ENCODE peak calls at places on chromosomes 1 and 21, in six cellular contexts. P, E, I, R, U and J are unnamed samples.

GRCh38 chr1:109478806-109479205 is 4.9 kb upstream of the ATXN7L2 start:
- DNase-seq in P (no peak), E (no peak), I (peak; percentile 78), R (no peak), U (no peak), J (no peak)

GRCh38 chr1:201896951-201897391 is 8.3 kb downstream of the SHISA4 start:
- DNase-seq in P (peak; percentile 59), E (peak; percentile 69), I (peak; percentile 57), R (no peak), U (no peak), J (peak; percentile 32)

GRCh38 chr1:31027693-31028526 is 37.6 kb downstream of the PUM1 start:
- DNase-seq in P (peak; percentile 22), E (no peak), I (no peak), R (no peak), U (no peak), J (no peak)

GRCh38 chr1:202010042-202011015 is at the start of gene ELF3:
- DNase-seq in P (no peak), E (no peak), I (peak; percentile 90), R (no peak), U (peak; percentile 97), J (peak; percentile 97)

GRCh38 chr21:45145146-45145545 is 70.8 kb downstream of the ADARB1 start:
- DNase-seq in P (no peak), E (no peak), I (no peak), R (no peak), U (no peak), J (no peak)

GRCh38 chr1:159205225-159205624 is 550 bp downstream of the ACKR1 start:
- DNase-seq in P (no peak), E (no peak), I (no peak), R (no peak), U (no peak), J (no peak)

GRCh38 chr1:40939320-40940059 is 40.0 kb upstream of the CTPS1 start:
- DNase-seq in P (peak; percentile 91), E (peak; percentile 81), I (no peak), R (no peak), U (no peak), J (peak; percentile 27)

GRCh38 chr1:155008015-155008941 is 5.7 kb downstream of the ZBTB7B start:
- DNase-seq in P (no peak), E (no peak), I (no peak), R (no peak), U (no peak), J (no peak)

GRCh38 chr21:29172282-29172681 is 41.8 kb downstream of the MAP3K7CL start:
- DNase-seq in P (no peak), E (no peak), I (no peak), R (no peak), U (no peak), J (no peak)

GRCh38 chr1:91556556-91556955 is 55.9 kb downstream of the CDC7 start:
- DNase-seq in P (no peak), E (no peak), I (no peak), R (no peak), U (no peak), J (no peak)

GRCh38 chr1:6544831-6545230 is 9.5 kb downstream of the NOL9 start:
- DNase-seq in P (peak; percentile 68), E (peak; percentile 76), I (peak; percentile 50), R (no peak), U (no peak), J (no peak)

DNA sequence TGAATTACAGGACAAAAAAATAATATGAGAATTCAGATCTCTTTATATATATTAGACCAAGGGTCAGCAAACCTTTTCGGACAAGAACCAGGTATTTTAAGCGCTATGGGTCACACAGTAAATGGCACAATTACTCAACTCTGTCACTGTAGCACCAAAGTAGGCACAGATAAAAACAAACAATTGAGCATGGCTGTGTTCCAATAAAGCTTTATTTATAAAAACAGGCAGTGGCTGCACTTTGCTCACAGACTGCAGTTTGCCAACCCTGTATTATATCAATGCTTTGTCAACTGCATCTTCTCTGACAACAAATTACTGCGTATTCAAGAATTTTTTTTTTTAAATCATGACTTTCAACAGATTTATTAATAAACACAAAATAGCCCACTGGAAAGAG is 29.8 kb downstream of the EDEM3 start:
- DNase-seq in P (no peak), E (no peak), I (no peak), R (no peak), U (no peak), J (no peak)
- H3K4me3 ChIP-seq in P (no peak overlapping the region), E (no peak overlapping the region), I (no peak overlapping the region), R (no peak overlapping the region), U (no peak overlapping the region), J (no peak overlapping the region)

GRCh38 chr1:3910049-3910731 is 10.1 kb upstream of the C1orf174 start:
- DNase-seq in P (no peak), E (no peak), I (no peak), R (no peak), U (no peak), J (no peak)
- H3K4me3 ChIP-seq in P (no peak overlapping the region), E (no peak overlapping the region), I (no peak overlapping the region), R (no peak overlapping the region), U (no peak overlapping the region), J (no peak overlapping the region)

GRCh38 chr1:198624648-198624980 is 14.2 kb upstream of the PTPRC start:
- DNase-seq in P (no peak), E (no peak), I (no peak), R (no peak), U (no peak), J (no peak)

GRCh38 chr1:198620951-198621824 is 17.7 kb upstream of the PTPRC start:
- DNase-seq in P (no peak), E (no peak), I (no peak), R (no peak), U (peak; percentile 82), J (no peak)

GRCh38 chr1:198623920-198624647 is 14.8 kb upstream of the PTPRC start:
- DNase-seq in P (peak; percentile 80), E (peak; percentile 82), I (no peak), R (no peak), U (no peak), J (no peak)

GRCh38 chr1:198620198-198620597 is 18.6 kb upstream of the PTPRC start:
- DNase-seq in P (no peak), E (no peak), I (no peak), R (no peak), U (no peak), J (no peak)

DNA sequence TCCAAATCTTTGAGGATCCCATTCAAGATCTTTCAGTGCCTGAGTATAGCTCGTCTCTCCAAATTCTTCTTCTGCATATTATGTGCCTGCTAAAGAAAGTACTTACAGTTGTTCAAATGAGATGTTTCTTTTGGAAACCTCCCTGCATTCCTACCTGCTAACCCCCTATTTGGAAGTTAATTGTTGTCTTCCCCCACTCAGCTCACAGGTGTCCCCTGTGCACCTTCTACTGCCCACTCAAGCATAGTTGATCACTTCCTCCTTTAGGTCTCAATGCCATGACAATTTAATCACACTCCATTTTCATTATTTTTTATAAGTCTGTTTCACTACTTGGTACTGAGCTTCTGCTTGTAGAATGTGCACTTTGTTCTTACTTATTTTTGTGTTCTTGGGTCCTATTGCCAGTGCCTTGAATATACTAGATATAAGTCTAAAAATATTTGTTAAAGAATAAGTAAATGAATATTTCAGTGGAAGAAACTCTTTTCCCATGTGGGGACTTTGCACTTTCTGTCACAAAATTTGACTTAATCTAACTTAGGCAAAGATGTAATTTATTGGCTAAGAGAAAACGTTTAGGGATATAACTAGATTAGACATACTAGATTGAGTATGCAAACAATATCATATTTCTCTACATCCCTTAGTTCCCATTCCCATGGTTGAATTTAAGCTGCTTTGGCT is 16.2 kb upstream of the PTPRC start:
- DNase-seq in P (no peak), E (no peak), I (no peak), R (no peak), U (no peak), J (no peak)
- H3K4me3 ChIP-seq in P (no peak overlapping the region), E (no peak overlapping the region), I (no peak overlapping the region), R (no peak overlapping the region), U (no peak overlapping the region), J (no peak overlapping the region)

GRCh38 chr1:38287036-38287435 is 240.4 kb upstream of the POU3F1 start:
- DNase-seq in P (no peak), E (no peak), I (peak; percentile 11), R (no peak), U (no peak), J (no peak)

GRCh38 chr1:38287547-38287946 is 241.0 kb upstream of the POU3F1 start:
- DNase-seq in P (no peak), E (no peak), I (no peak), R (no peak), U (no peak), J (no peak)

GRCh38 chr1:38283736-38284470 is 237.3 kb upstream of the POU3F1 start:
- DNase-seq in P (no peak), E (no peak), I (no peak), R (no peak), U (no peak), J (no peak)

GRCh38 chr1:38285807-38286530 is 239.4 kb upstream of the POU3F1 start:
- DNase-seq in P (no peak), E (no peak), I (no peak), R (no peak), U (no peak), J (no peak)

GRCh38 chr1:38284953-38285352 is 238.4 kb upstream of the POU3F1 start:
- DNase-seq in P (no peak), E (no peak), I (no peak), R (no peak), U (no peak), J (no peak)
- H3K4me3 ChIP-seq in P (no peak overlapping the region), E (no peak overlapping the region), I (no peak overlapping the region), R (no peak overlapping the region), U (no peak overlapping the region), J (no peak overlapping the region)

DNA sequence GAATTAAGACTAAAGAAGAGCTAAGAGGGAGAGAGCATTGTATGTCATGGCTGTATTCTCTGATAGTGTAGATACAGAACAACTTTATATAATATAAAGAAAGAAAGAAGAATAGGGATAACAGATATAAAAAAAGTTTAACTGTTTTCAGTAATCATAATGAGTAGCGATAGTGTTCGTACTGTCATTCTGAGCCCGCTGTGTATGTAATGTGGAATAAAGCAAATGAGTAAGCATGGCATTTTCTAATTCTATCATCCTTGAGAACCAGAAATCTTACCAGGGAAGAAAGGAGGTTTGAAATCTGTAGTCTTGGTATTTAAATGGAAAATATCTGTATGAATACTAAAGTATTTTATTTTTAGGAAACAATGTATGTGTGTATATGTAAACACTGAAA is 46.7 kb upstream of the SSX2IP start:
- DNase-seq in P (no peak), E (no peak), I (no peak), R (no peak), U (no peak), J (no peak)
- H3K4me3 ChIP-seq in P (no peak overlapping the region), E (no peak overlapping the region), I (no peak overlapping the region), R (no peak overlapping the region), U (no peak overlapping the region), J (no peak overlapping the region)

GRCh38 chr1:77888429-77889239 is at the start of gene NEXN:
- DNase-seq in P (peak; percentile 84), E (peak; percentile 67), I (peak; percentile 52), R (peak; percentile 42), U (no peak), J (peak; percentile 84)
- H3K4me3 ChIP-seq in P (peak within 1 kb of the TSS; percentile 88), E (peak within 1 kb of the TSS; percentile 86), I (peak within 1 kb of the TSS; percentile 69), R (peak within 1 kb of the TSS; percentile 65), U (peak within 1 kb of the TSS; percentile 94), J (peak within 1 kb of the TSS; percentile 13)